ENCODE peak calls at places on chromosomes 4 and X, in eight cellular contexts. G is lower leg skin; O is GM23338; V is coronary artery; K is astrocyte; U is CD4-positive, alpha-beta T cell; D is fibroblast of lung; I is left ventricle myocardium inferior. J is an unnamed sample.

GRCh38 chr4:145694929-145695328 is 15.0 kb downstream of the C4orf51 start:
- DNase-seq in I (no peak), U (no peak), O (no peak), V (no peak), K (no peak), G (no peak), D (no peak), J (peak)

GRCh38 chrX:101483705-101484104 is 1.6 kb upstream of the ARMCX4 start:
- DNase-seq in O (peak), K (no peak), U (no peak), G (no peak), I (no peak), V (no peak), D (no peak), J (no peak)

GRCh38 chrX:40100141-40100536 is 2.4 kb upstream of the BCOR start:
- DNase-seq in I (peak), V (no peak), U (no peak), G (no peak), O (no peak), K (no peak), D (no peak), J (no peak)

GRCh38 chr4:185576918-185577591 is 41.7 kb upstream of the PDLIM3 start:
- DNase-seq in G (no peak), U (no peak), V (no peak), D (no peak), I (no peak), O (no peak), K (peak), J (peak)

GRCh38 chrX:23637187-23637586 is 30.1 kb upstream of the PRDX4 start:
- DNase-seq in V (no peak), U (no peak), K (no peak), O (no peak), I (no peak), G (no peak), D (no peak), J (no peak)

GRCh38 chr4:151152033-151152432 is 52.6 kb downstream of the RPS3A start:
- DNase-seq in K (no peak), I (no peak), D (no peak), V (no peak), O (no peak), U (no peak), G (no peak), J (no peak)

GRCh38 chr4:159400782-159401712 is 298.2 kb downstream of the RAPGEF2 start:
- DNase-seq in V (no peak), I (no peak), U (no peak), K (no peak), G (no peak), D (no peak), O (no peak), J (peak)

GRCh38 chr4:159697322-159698283 is 594.7 kb downstream of the RAPGEF2 start:
- DNase-seq in I (no peak), U (no peak), G (no peak), V (no peak), D (no peak), K (no peak), O (no peak), J (no peak)

DNA sequence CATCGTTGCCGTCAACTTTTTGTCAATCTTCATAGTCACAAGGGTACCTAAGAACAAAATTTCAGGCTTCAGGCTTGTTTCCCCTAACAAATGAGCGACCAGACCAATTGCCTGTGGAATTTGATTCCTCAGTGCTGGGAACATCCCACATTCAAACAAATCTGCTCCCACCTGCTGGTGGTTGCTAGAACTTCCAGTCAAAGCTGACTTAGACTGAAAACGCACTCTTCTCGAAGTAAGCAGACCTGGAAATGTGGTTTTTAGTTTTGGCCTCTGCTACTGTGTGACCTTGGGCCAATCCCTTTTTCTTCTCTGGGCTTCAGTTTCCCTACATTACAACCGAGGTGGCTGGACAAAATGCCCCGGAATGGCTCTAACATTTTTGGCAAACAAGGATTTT is 1.8 kb upstream of the GABRQ start:
- DNase-seq in V (no peak), O (peak), U (no peak), D (peak), G (peak), I (no peak), K (peak), J (peak)
- TF ChIP-seq CTCF in V (no peak), O (peak), U (no peak), D (peak), G (no peak), I (peak), K (peak), J (peak)

GRCh38 chr4:28075557-28075956 is 1214.9 kb downstream of the STIM2 start:
- DNase-seq in V (no peak), G (no peak), K (no peak), D (peak), U (no peak), I (no peak), O (no peak), J (no peak)

DNA sequence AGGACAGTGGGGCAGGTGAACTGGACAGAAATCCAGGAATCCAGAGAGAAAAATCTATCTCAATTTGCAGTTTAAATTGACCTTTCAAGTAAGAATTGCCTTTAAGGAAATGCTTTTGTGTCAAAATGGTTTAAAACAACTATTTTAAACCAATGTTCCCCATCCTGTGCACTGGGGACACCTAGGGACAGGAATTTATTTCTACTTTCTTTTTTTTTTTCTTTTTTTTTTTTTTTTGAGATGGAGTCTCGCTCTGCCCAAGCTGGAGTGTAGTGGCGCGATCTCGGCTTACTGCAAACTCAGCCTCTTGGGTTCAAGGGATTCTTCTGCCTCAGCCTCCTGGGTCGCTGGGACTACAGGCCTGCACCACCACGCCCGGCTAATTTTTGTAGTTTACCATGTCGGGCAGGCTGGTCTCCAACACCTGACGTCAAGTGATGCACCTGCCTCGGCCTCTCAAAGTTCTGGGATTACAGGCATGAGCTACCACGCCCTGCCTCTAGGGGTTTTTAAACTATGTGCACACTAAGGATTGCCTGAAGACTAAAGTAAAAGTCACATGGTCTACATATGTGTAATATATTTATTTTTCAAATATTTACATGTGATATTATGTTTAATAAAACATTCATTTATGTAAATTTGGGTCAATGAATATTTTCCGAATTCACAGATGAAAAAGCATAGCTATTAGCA is 1213.4 kb downstream of the STIM2 start:
- DNase-seq in I (no peak), U (no peak), K (no peak), O (peak), D (no peak), G (no peak), V (no peak), J (no peak)
- TF ChIP-seq CTCF in I (peak), U (no peak), K (no peak), O (peak), D (peak), G (no peak), V (no peak), J (peak)

GRCh38 chr4:125762537-125762936 is 447.8 kb downstream of the FAT4 start:
- DNase-seq in V (no peak), I (no peak), D (no peak), K (no peak), O (peak), U (no peak), G (no peak), J (no peak)
- TF ChIP-seq CTCF in V (no peak), I (no peak), D (peak), K (no peak), O (peak), U (no peak), G (no peak), J (peak)

DNA sequence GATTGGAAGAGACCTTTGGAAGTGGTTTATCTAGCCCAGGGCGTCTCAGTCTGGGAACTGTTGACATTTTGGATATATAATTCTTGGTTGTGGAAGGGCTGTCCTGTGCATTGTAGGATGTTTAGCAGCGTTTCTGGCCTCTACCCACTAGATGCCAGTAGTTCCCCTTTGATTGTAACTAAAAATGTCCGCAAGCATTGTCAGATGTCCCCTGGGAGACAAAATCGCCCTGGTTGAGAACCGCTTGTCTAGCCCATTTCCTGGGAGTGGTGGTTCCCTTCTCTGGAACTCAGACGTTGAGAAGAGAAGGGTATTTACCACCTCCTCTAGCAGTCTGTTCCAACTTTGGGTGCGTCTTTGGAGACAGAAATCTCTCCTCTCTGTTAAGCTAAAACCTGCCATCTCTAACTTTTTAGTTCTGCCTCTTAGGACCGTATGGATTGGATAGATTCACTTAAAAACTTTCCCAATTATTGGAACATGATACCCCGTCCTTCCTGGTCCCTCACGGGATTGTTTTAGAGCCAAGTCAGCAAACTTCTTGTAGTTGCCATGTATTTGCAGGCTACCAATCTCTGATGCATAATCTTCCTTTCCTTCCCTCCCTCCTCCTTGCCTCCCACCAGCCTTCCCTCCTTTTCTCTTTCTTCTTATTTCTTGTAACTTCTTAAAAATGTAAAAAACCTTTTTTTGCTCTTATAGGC is 13.9 kb downstream of the TMEM165 start:
- DNase-seq in K (no peak), I (no peak), O (peak), D (peak), U (no peak), V (no peak), G (no peak), J (peak)
- TF ChIP-seq CTCF in K (peak), I (peak), O (peak), D (peak), U (peak), V (peak), G (no peak), J (peak)

DNA sequence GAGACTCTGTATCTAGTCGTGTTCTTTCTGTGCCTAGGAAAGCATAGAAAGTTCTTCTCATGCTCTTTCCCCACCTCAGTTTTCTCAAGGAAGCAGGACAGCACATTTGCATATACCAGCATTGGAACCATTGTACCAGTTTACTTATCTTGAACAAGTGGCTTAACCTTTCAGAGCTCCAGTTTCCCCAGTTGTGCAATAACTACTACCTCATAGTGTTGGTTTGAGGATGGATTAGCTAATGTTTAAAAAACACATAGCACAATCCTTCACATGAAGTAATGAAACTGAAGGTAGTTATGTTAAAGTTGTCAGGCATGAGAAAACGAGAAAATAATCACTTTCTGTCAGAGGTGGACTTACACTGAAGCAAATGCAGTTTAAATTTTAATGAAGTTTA is 92.2 kb upstream of the H2AZ1 start:
- DNase-seq in G (no peak), I (no peak), O (no peak), U (no peak), D (no peak), K (no peak), V (no peak), J (peak)
- TF ChIP-seq CTCF in G (no peak), I (no peak), O (no peak), U (no peak), D (no peak), K (no peak), V (no peak), J (no peak)

DNA sequence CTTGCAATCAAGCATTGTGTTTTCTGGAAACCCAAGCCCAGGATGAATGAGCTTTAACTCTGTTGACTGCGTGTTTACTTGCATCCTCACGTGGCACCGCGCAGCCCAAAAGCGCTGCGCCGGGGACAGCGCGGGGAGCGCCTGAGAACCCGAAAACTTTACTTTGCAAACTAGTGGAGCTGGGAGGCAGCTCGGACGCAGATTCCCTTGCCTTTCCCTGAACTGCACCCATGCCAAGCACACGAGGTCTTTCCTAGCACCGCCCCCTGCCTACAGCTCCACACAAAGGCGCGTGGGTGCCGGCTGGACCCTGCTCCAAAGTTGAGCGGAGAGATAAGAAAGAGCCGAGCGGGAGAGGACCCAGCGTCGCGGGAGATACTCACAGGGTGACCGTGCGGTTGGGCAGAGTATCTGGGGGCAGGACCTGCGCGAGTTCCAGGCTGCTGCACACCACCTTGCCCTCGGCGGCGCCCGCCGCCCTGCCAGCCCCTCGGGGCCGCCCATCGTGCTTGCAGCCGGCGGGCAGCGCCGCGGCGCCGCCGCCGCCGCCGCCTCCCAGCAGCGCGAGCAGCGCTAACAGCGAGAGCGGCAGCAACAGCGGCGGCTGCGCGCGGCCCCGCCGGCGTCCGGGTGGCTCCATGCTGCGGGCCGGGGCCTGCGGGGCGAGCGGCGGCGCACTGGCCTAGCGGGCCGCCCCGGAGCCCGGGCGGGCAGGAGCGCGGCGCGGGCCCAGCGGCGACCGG is 550 bp downstream of the ADGRA3 start:
- DNase-seq in U (no peak), K (peak), O (peak), G (peak), I (peak), V (peak), D (peak), J (peak)
- TF ChIP-seq CTCF in U (no peak), K (no peak), O (no peak), G (no peak), I (no peak), V (no peak), D (no peak), J (peak)

GRCh38 chr4:9765091-9765490 is 16.3 kb upstream of the DRD5 start:
- DNase-seq in U (no peak), V (no peak), K (no peak), I (no peak), G (no peak), O (peak), D (peak), J (no peak)
- TF ChIP-seq CTCF in U (no peak), V (no peak), K (peak), I (peak), G (no peak), O (peak), D (peak), J (peak)

J was measured in fibroblast of villous mesenchyme.